ENCODE peak calls at places on chromosomes 1 and 21, in ten cellular contexts. S is T1000; I is stimulated activated CD4-positive, alpha-beta T cell treated with anti-CD3 and anti-CD28 coated beads, Interleukin-2, amount 100 ng/mL, for 24 hours; F is activated CD8-positive, alpha-beta T cell treated with anti-CD3 and anti-CD28 coated beads for 36 hours; V is WERI-Rb-1; G is LoVo; M is stimulated activated naive CD8-positive, alpha-beta T cell treated with anti-CD3 and anti-CD28 coated beads, Interleukin-15, Interleukin-2, amounts not matched to agents 100 U/mL and 50 U/mL, for 24 hours; Q is AML-193; L is pons; N is NCI-H2029 treated with DMSO at 0.1 percent for 48 hours. J is an unnamed sample.

GRCh38 chr1:179002552-179003345 is 22.9 kb upstream of the FAM20B start:
- DNase-seq in S (peak), I (peak), F (peak), V (peak), G (peak), M (peak), Q (no peak), L (peak), N (no peak), J (peak)

GRCh38 chr1:15876357-15876756 is 28.9 kb downstream of the SPEN start:
- DNase-seq in S (no peak), I (no peak), F (no peak), V (no peak), G (no peak), M (no peak), Q (no peak), L (no peak), N (no peak), J (peak)

GRCh38 chr1:48092401-48092800 is 95.2 kb upstream of the TRABD2B start:
- DNase-seq in S (no peak), I (no peak), F (no peak), V (no peak), G (no peak), M (no peak), Q (no peak), L (no peak), N (no peak), J (no peak)

GRCh38 chr1:53294557-53294956 is 33.3 kb downstream of the LRP8 start:
- DNase-seq in S (no peak), I (peak), F (peak), V (peak), G (no peak), M (peak), Q (no peak), L (no peak), N (no peak), J (no peak)

GRCh38 chr1:213409208-213409631 is 358.2 kb downstream of the RPS6KC1 start:
- DNase-seq in S (no peak), I (no peak), F (no peak), V (no peak), G (no peak), M (no peak), Q (no peak), L (no peak), N (no peak), J (no peak)

GRCh38 chr21:42660118-42660470 is 6.7 kb downstream of the PDE9A start:
- DNase-seq in S (no peak), I (no peak), F (no peak), V (no peak), G (no peak), M (no peak), Q (no peak), L (no peak), N (no peak), J (no peak)

GRCh38 chr1:11929849-11930248 is 3.6 kb upstream of the KIAA2013 start:
- DNase-seq in S (peak), I (no peak), F (peak), V (no peak), G (no peak), M (peak), Q (peak), L (peak), N (peak), J (no peak)

GRCh38 chr1:15454256-15454655 is 2.3 kb upstream of the CELA2A start:
- DNase-seq in S (no peak), I (no peak), F (no peak), V (no peak), G (no peak), M (no peak), Q (no peak), L (no peak), N (no peak), J (no peak)

GRCh38 chr1:116513956-116514355 is 56.9 kb downstream of the CD58 start:
- DNase-seq in S (no peak), I (no peak), F (no peak), V (no peak), G (no peak), M (no peak), Q (no peak), L (no peak), N (no peak), J (peak)

GRCh38 chr1:44616991-44617702 is 57.1 kb downstream of the TMEM53 start:
- DNase-seq in S (peak), I (no peak), F (no peak), V (no peak), G (no peak), M (no peak), Q (no peak), L (no peak), N (no peak), J (no peak)

GRCh38 chr21:44875341-44875740 is 1.9 kb upstream of the PTTG1IP start:
- DNase-seq in S (no peak), I (no peak), F (no peak), V (no peak), G (no peak), M (no peak), Q (peak), L (peak), N (no peak), J (no peak)

GRCh38 chr1:24898909-24899439 is 31.1 kb downstream of the RUNX3 start:
- DNase-seq in S (no peak), I (peak), F (peak), V (no peak), G (no peak), M (peak), Q (no peak), L (no peak), N (no peak), J (no peak)

GRCh38 chr1:112983540-112984131 is 27.6 kb upstream of the SLC16A1 start:
- DNase-seq in S (no peak), I (no peak), F (no peak), V (no peak), G (no peak), M (no peak), Q (no peak), L (no peak), N (no peak), J (no peak)